ENCODE peak calls at places on chromosomes 16 and 17, in five cellular contexts. L, I, J, Q and E are unnamed samples. For H3K36me3, the result is how much of the 10 kb centered on the place peaks cover.

GRCh38 chr17:63698886-63699637 is 863 bp downstream of the LIMD2 start:
- DNase-seq in J (peak), I (peak), Q (peak), L (peak), E (no peak)

GRCh38 chr16:30088832-30089624 is 2.7 kb downstream of the TBX6 start:
- DNase-seq in I (no peak), Q (no peak), J (no peak), L (no peak), E (no peak)

GRCh38 chr16:48617711-48618148 is 7.8 kb upstream of the N4BP1 start:
- DNase-seq in L (no peak), Q (no peak), J (peak), I (no peak), E (no peak)

GRCh38 chr16:57316390-57317017 is 32.0 kb upstream of the PLLP start:
- DNase-seq in Q (no peak), I (peak), L (no peak), J (peak), E (peak)

GRCh38 chr16:67150058-67150832 is 553 bp downstream of the B3GNT9 start:
- DNase-seq in I (no peak), L (peak), J (peak), Q (no peak), E (no peak)

GRCh38 chr17:59565959-59566324 is 532 bp downstream of the DHX40 start:
- DNase-seq in L (peak), Q (peak), I (peak), J (peak), E (peak)

GRCh38 chr17:40602445-40603443 is 37.5 kb upstream of the CCR7 start:
- DNase-seq in L (no peak), J (no peak), I (no peak), Q (no peak), E (no peak)

GRCh38 chr17:60471451-60471850 is 49.2 kb downstream of the CHCT1 start:
- DNase-seq in I (no peak), L (no peak), J (no peak), Q (no peak), E (no peak)

GRCh38 chr16:72284042-72284789 is 112.3 kb upstream of the PMFBP1 start:
- DNase-seq in J (no peak), I (no peak), L (no peak), Q (no peak), E (no peak)

GRCh38 chr16:48903054-48903453 is 293.1 kb upstream of the N4BP1 start:
- DNase-seq in J (no peak), Q (no peak), L (no peak), I (no peak), E (no peak)

GRCh38 chr17:81917565-81918332 is at the start of gene SIRT7:
- DNase-seq in L (peak), J (peak), I (peak), Q (no peak), E (no peak)

GRCh38 chr17:37605813-37606505 is 3.3 kb downstream of the SYNRG start:
- DNase-seq in I (peak), L (peak), Q (no peak), J (no peak), E (no peak)

DNA sequence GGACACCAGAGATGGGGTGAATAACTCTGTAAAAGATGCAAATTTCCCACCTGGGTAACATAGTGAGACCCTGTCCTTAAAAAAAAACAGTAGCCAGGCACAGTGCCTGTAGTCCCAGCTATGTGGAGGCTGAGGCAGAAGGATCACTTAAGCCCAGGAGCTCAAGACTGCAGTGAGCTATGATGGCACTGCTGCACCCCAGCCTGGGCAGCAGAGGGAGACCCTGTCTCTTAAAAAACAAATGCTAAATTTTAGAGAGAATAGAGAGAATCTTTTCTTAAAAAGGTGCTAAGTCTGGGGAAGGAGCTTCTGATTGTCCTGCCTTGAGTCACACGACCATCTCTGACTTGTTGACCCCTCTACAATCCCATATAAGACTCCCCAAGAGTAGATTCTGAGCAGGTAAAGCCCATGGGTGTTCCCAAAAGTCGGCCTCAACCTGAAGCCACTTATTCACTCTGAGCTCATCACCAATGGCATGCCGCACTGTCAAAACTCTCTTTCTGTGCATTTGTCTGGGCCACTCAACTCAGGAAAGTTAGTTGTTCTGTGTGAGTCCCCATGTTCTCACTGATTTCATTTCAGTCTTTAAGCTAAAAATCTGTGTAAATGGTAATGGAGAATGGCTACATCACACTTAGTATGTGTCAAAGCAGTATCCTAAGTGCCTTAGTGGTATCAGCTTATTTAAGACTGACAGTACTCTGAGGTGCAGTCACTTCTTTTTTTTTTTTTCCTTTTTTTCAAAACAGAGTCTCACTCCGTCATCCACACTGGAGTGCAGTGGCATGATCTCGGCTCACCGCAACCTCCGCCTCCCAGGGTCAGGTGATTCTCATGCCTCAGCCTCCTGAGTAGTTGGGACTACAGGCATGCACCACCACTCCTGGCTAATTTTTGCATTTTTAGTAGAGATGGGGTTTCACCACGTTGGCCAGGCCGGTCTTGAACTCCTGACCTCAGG is 41.6 kb downstream of the PRKCB start:
- DNase-seq in Q (no peak), J (no peak), L (no peak), I (no peak), E (no peak)
- TF ChIP-seq CTCF in Q (no peak), J (peak), L (no peak), I (no peak), E (no peak)

DNA sequence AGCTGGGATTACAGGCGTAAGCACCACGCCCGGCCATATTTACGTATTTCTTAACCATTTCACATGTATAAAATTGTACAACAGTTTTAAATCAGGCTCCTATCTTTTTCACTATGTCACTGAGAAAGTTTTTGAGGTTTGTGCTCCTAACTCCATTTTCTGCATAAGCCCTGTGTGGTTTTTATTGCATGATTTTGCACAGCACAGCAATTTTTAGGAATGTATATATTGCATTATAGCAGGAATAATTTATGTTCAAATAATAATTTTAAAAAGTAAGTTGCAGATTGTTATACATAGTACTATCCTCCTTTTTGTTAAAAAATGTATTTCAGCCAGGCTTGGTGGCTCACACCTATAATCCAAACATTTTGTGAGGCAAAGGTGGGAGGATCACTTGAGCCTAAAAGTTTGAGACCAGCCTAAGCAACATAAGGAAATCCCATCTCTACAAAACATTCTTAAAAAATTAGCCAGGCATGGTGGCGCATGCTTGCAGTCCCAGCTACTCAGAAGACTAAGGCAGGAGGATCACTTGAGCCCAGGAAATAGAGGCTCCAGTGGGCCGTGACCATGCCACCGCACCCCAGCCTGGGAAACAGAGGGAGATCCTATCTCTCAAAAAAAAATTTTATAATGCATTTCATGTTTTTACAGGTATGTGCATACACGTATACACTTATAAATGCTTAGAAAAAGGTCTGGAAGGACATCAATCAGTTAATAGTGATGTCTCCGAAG is 26.0 kb downstream of the SMG6 start:
- DNase-seq in J (no peak), Q (no peak), L (no peak), I (no peak), E (no peak)
- H3K36me3 ChIP-seq in J (under half), Q (half or more), L (under half), I (under half), E (under half)

GRCh38 chr17:47278561-47278960 is 24.9 kb downstream of the ITGB3 start:
- DNase-seq in L (no peak), I (no peak), J (no peak), Q (no peak), E (no peak)
- TF ChIP-seq CTCF in L (no peak), I (no peak), J (no peak), Q (no peak), E (no peak)

GRCh38 chr16:11875721-11876120 is 24.4 kb upstream of the RSL1D1 start:
- DNase-seq in L (no peak), I (no peak), J (no peak), Q (no peak), E (no peak)

GRCh38 chr16:11876306-11876705 is 25.0 kb upstream of the RSL1D1 start:
- DNase-seq in Q (no peak), J (no peak), I (no peak), L (no peak), E (no peak)

GRCh38 chr16:11880047-11880446 is 28.7 kb upstream of the RSL1D1 start:
- DNase-seq in I (no peak), J (no peak), L (no peak), Q (no peak), E (no peak)

DNA sequence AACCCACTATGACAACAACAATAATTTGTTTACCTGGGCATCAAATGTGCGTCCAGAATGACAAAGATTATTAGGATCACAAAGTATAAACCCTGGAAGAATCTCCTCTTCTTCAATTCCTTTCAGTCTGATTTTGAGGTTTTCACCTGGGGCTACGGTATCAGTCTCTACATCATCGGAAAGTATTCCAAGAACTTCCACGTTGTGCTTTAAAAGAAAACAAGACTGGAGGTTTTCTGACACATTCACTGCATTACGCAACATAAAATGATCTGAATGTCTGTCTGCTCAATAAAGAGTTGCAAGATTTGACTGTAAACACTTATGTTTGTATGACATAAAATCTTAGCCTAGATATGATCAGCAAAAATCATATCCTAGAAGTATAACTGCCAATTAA is 26.0 kb upstream of the RSL1D1 start:
- DNase-seq in J (no peak), L (no peak), I (no peak), Q (no peak), E (no peak)
- H3K36me3 ChIP-seq in J (under half), L (under half), I (under half), Q (half or more), E (under half)

GRCh38 chr17:58092797-58093385 is 9.7 kb downstream of the DYNLL2 start:
- DNase-seq in I (no peak), Q (no peak), L (no peak), J (no peak), E (no peak)

GRCh38 chr17:58097384-58098088 is 14.3 kb downstream of the DYNLL2 start:
- DNase-seq in J (no peak), L (no peak), I (no peak), Q (no peak), E (no peak)

GRCh38 chr17:58094118-58094517 is 10.9 kb downstream of the DYNLL2 start:
- DNase-seq in L (no peak), J (no peak), Q (no peak), I (no peak), E (no peak)

GRCh38 chr17:58100506-58100905 is 17.3 kb downstream of the DYNLL2 start:
- DNase-seq in J (no peak), Q (no peak), I (no peak), L (no peak), E (no peak)

GRCh38 chr17:58096892-58097291 is 13.7 kb downstream of the DYNLL2 start:
- DNase-seq in L (no peak), Q (no peak), J (no peak), I (no peak), E (no peak)
- TF ChIP-seq CTCF in L (no peak), Q (no peak), J (no peak), I (no peak), E (peak)